ENCODE peak calls at places on chromosome 11, in seven cellular contexts. One of them, this sample, is unnamed.
A peak's percentile ranks its signal among the peaks of the same experiment; 100 is the strongest.

GRCh38 chr11:77154381-77155081 is 26.5 kb downstream of the MYO7A start:
- DNase-seq in stomach: peak; percentile 51
- DNase-seq in upper lobe of left lung: peak; percentile 35
- DNase-seq in fibroblast of mammary gland: no peak
- DNase-seq in epithelial cell of esophagus: no peak
- DNase-seq in GM23338: no peak
- DNase-seq in GM06990: no peak
- DNase-seq in this sample: no peak

GRCh38 chr11:33835143-33835878 is 56.6 kb downstream of the LMO2 start:
- DNase-seq in stomach: no peak
- DNase-seq in GM06990: no peak
- DNase-seq in fibroblast of mammary gland: peak; percentile 86
- DNase-seq in GM23338: no peak
- DNase-seq in epithelial cell of esophagus: peak; percentile 86
- DNase-seq in upper lobe of left lung: no peak
- DNase-seq in this sample: no peak

GRCh38 chr11:128458316-128458715 is 129.0 kb downstream of the ETS1 start:
- DNase-seq in stomach: no peak
- DNase-seq in GM06990: no peak
- DNase-seq in fibroblast of mammary gland: peak; percentile 92
- DNase-seq in upper lobe of left lung: no peak
- DNase-seq in GM23338: no peak
- DNase-seq in epithelial cell of esophagus: peak; percentile 72
- DNase-seq in this sample: no peak

GRCh38 chr11:73995731-73996130 is 13.1 kb upstream of the UCP2 start:
- DNase-seq in stomach: no peak
- DNase-seq in upper lobe of left lung: no peak
- DNase-seq in fibroblast of mammary gland: no peak
- DNase-seq in GM23338: no peak
- DNase-seq in epithelial cell of esophagus: no peak
- DNase-seq in GM06990: no peak
- DNase-seq in this sample: no peak

GRCh38 chr11:17528181-17528691 is 16.0 kb downstream of the USH1C start:
- DNase-seq in epithelial cell of esophagus: peak; percentile 49
- DNase-seq in upper lobe of left lung: peak; percentile 37
- DNase-seq in fibroblast of mammary gland: peak; percentile 35
- DNase-seq in stomach: peak; percentile 63
- DNase-seq in GM23338: peak; percentile 87
- DNase-seq in GM06990: peak; percentile 25
- DNase-seq in this sample: no peak

GRCh38 chr11:17528906-17529813 is 15.1 kb downstream of the USH1C start:
- DNase-seq in GM06990: no peak
- DNase-seq in stomach: no peak
- DNase-seq in GM23338: no peak
- DNase-seq in fibroblast of mammary gland: no peak
- DNase-seq in upper lobe of left lung: no peak
- DNase-seq in epithelial cell of esophagus: no peak
- DNase-seq in this sample: no peak

GRCh38 chr11:43358308-43358669 is 431 bp upstream of the TTC17 start:
- DNase-seq in GM23338: peak; percentile 6
- DNase-seq in upper lobe of left lung: no peak
- DNase-seq in fibroblast of mammary gland: no peak
- DNase-seq in epithelial cell of esophagus: no peak
- DNase-seq in GM06990: no peak
- DNase-seq in stomach: no peak
- DNase-seq in this sample: no peak

GRCh38 chr11:43950323-43950855 is 8.0 kb downstream of the C11orf96 start:
- DNase-seq in GM23338: no peak
- DNase-seq in GM06990: no peak
- DNase-seq in upper lobe of left lung: no peak
- DNase-seq in stomach: no peak
- DNase-seq in fibroblast of mammary gland: no peak
- DNase-seq in epithelial cell of esophagus: no peak
- DNase-seq in this sample: no peak

GRCh38 chr11:17725174-17725573 is 5.8 kb downstream of the MYOD1 start:
- DNase-seq in epithelial cell of esophagus: no peak
- DNase-seq in fibroblast of mammary gland: no peak
- DNase-seq in GM23338: no peak
- DNase-seq in stomach: no peak
- DNase-seq in GM06990: no peak
- DNase-seq in upper lobe of left lung: no peak
- DNase-seq in this sample: no peak

GRCh38 chr11:36350137-36350513 is 54.0 kb downstream of the PRR5L start:
- DNase-seq in GM23338: no peak
- DNase-seq in stomach: no peak
- DNase-seq in GM06990: no peak
- DNase-seq in fibroblast of mammary gland: no peak
- DNase-seq in upper lobe of left lung: no peak
- DNase-seq in epithelial cell of esophagus: no peak
- DNase-seq in this sample: no peak

GRCh38 chr11:72685560-72686480 is 11.6 kb upstream of the PDE2A start:
- DNase-seq in upper lobe of left lung: no peak
- DNase-seq in GM23338: no peak
- DNase-seq in fibroblast of mammary gland: peak; percentile 81
- DNase-seq in epithelial cell of esophagus: no peak
- DNase-seq in stomach: no peak
- DNase-seq in GM06990: no peak
- DNase-seq in this sample: no peak

GRCh38 chr11:130772266-130773227 is 143.7 kb downstream of the SNX19 start:
- DNase-seq in GM23338: no peak
- DNase-seq in stomach: peak; percentile 29
- DNase-seq in epithelial cell of esophagus: peak; percentile 86
- DNase-seq in fibroblast of mammary gland: peak; percentile 100
- DNase-seq in GM06990: no peak
- DNase-seq in upper lobe of left lung: no peak
- DNase-seq in this sample: peak; percentile 92
- H3K4me3 ChIP-seq in GM23338: no peak overlapping the region
- H3K4me3 ChIP-seq in stomach: no peak overlapping the region
- H3K4me3 ChIP-seq in epithelial cell of esophagus: no peak overlapping the region
- H3K4me3 ChIP-seq in fibroblast of mammary gland: no peak overlapping the region
- H3K4me3 ChIP-seq in GM06990: no peak overlapping the region
- H3K4me3 ChIP-seq in upper lobe of left lung: no peak overlapping the region
- H3K4me3 ChIP-seq in this sample: no peak overlapping the region

GRCh38 chr11:115580416-115580815 is 76.2 kb upstream of the CADM1 start:
- DNase-seq in GM23338: no peak
- DNase-seq in stomach: no peak
- DNase-seq in GM06990: no peak
- DNase-seq in upper lobe of left lung: no peak
- DNase-seq in epithelial cell of esophagus: no peak
- DNase-seq in fibroblast of mammary gland: no peak
- DNase-seq in this sample: no peak

GRCh38 chr11:115579181-115579825 is 75.1 kb upstream of the CADM1 start:
- DNase-seq in fibroblast of mammary gland: no peak
- DNase-seq in upper lobe of left lung: no peak
- DNase-seq in GM06990: no peak
- DNase-seq in GM23338: no peak
- DNase-seq in epithelial cell of esophagus: no peak
- DNase-seq in stomach: no peak
- DNase-seq in this sample: no peak

GRCh38 chr11:115585361-115586024 is 81.3 kb upstream of the CADM1 start:
- DNase-seq in epithelial cell of esophagus: no peak
- DNase-seq in GM06990: peak; percentile 57
- DNase-seq in fibroblast of mammary gland: no peak
- DNase-seq in stomach: no peak
- DNase-seq in GM23338: no peak
- DNase-seq in upper lobe of left lung: no peak
- DNase-seq in this sample: no peak

GRCh38 chr11:115580927-115581680 is 76.9 kb upstream of the CADM1 start:
- DNase-seq in stomach: peak; percentile 51
- DNase-seq in fibroblast of mammary gland: no peak
- DNase-seq in GM23338: no peak
- DNase-seq in upper lobe of left lung: peak; percentile 25
- DNase-seq in epithelial cell of esophagus: no peak
- DNase-seq in GM06990: no peak
- DNase-seq in this sample: peak; percentile 33

DNA sequence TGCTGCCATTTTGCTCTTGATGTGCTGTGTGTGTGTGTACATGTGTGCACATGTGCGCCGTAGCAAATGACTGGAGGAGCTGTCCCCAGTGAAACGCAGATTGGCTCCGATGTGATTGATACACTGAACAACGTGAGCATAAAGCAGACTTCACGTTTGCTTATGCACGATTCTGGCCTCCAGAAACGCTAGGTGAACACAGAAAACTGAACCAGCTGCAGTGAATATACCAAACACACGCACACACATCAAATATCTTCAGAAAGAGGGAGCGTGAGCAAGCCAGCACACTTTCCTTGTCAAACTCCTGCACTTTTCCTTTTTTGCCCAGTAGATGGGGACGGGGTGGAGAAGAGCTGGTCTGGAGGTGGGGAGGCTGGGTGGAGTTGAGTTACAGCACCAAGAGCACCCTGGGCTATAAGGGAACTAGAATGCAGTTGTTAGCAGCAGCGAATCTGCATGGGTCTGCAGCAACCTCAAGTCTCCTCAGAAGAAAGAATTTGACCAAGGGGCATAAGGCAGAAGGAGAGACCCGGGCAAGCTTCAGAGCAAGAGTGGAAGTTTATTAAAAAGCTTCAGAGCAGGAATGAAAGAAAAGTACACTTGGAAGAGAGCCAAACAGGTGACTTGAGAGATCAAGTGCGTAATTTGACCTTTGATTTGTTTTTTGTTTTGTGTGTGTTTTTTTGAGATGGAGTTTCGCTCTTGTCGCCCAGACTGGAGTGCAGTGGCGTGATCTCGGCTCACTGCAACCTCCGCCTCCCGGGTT is 77.8 kb upstream of the CADM1 start:
- DNase-seq in GM06990: no peak
- DNase-seq in fibroblast of mammary gland: no peak
- DNase-seq in upper lobe of left lung: no peak
- DNase-seq in GM23338: peak; percentile 58
- DNase-seq in epithelial cell of esophagus: no peak
- DNase-seq in stomach: no peak
- DNase-seq in this sample: no peak
- TF ChIP-seq CTCF in GM06990: no peak
- TF ChIP-seq CTCF in fibroblast of mammary gland: no peak
- TF ChIP-seq CTCF in upper lobe of left lung: no peak
- TF ChIP-seq CTCF in GM23338: no peak
- TF ChIP-seq CTCF in epithelial cell of esophagus: no peak
- TF ChIP-seq CTCF in stomach: no peak
- TF ChIP-seq CTCF in this sample: peak; percentile 40

GRCh38 chr11:23688835-23689234 is 808.0 kb upstream of the LUZP2 start:
- DNase-seq in GM23338: no peak
- DNase-seq in stomach: no peak
- DNase-seq in GM06990: no peak
- DNase-seq in epithelial cell of esophagus: no peak
- DNase-seq in fibroblast of mammary gland: peak; percentile 73
- DNase-seq in upper lobe of left lung: no peak
- DNase-seq in this sample: no peak
- H3K4me3 ChIP-seq in GM23338: no peak overlapping the region
- H3K4me3 ChIP-seq in stomach: no peak overlapping the region
- H3K4me3 ChIP-seq in GM06990: no peak overlapping the region
- H3K4me3 ChIP-seq in epithelial cell of esophagus: no peak overlapping the region
- H3K4me3 ChIP-seq in fibroblast of mammary gland: no peak overlapping the region
- H3K4me3 ChIP-seq in upper lobe of left lung: no peak overlapping the region
- H3K4me3 ChIP-seq in this sample: no peak overlapping the region

GRCh38 chr11:47569646-47570045 is 4.2 kb downstream of the PTPMT1 start:
- DNase-seq in fibroblast of mammary gland: no peak
- DNase-seq in epithelial cell of esophagus: no peak
- DNase-seq in upper lobe of left lung: no peak
- DNase-seq in GM23338: no peak
- DNase-seq in stomach: no peak
- DNase-seq in GM06990: no peak
- DNase-seq in this sample: no peak
- TF ChIP-seq CTCF in fibroblast of mammary gland: no peak
- TF ChIP-seq CTCF in epithelial cell of esophagus: no peak
- TF ChIP-seq CTCF in upper lobe of left lung: no peak
- TF ChIP-seq CTCF in GM23338: no peak
- TF ChIP-seq CTCF in stomach: no peak
- TF ChIP-seq CTCF in GM06990: no peak
- TF ChIP-seq CTCF in this sample: no peak

DNA sequence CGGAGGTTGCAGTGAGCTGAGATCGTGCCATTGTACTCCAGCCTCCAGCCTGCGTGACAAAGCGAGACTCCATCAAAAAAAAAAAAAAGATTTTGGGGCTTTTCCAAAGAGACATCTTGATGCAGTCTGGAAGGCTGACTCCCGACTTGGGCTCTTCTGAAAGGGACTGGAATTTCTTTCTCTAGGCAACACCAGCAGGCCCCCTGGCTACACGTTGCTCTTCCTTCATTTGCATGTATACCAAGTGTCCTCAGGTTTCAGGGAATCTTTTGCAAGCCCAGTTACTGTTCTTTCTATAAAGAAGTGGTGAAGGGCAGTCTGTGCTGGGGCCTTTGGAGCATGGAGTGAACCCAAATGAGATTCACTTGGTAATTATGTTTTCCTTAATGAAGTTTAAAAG is 211.0 kb downstream of the GRIK4 start:
- DNase-seq in upper lobe of left lung: no peak
- DNase-seq in fibroblast of mammary gland: no peak
- DNase-seq in GM23338: peak; percentile 72
- DNase-seq in stomach: no peak
- DNase-seq in epithelial cell of esophagus: no peak
- DNase-seq in GM06990: no peak
- DNase-seq in this sample: no peak
- H3K4me3 ChIP-seq in upper lobe of left lung: no peak overlapping the region
- H3K4me3 ChIP-seq in fibroblast of mammary gland: no peak overlapping the region
- H3K4me3 ChIP-seq in GM23338: no peak overlapping the region
- H3K4me3 ChIP-seq in stomach: no peak overlapping the region
- H3K4me3 ChIP-seq in epithelial cell of esophagus: no peak overlapping the region
- H3K4me3 ChIP-seq in GM06990: no peak overlapping the region
- H3K4me3 ChIP-seq in this sample: no peak overlapping the region

DNA sequence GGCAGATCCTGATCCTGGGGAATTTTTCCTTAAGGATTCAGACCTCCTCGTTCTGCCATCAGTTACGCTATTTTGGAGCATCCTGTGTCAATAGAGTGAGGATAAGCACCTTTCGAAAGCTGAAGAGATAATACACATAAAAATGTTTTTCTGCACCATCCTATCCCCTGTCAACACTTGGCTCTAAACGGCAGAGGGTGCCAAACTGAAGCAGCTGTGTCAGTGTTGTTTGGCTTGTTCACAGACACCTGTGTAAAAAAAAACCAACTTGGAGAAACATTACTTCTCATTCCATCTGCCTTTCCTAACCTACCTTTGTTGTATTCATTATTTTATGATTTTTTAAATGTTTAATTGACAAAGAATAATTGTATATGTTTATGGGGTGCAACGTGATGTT is 417.0 kb upstream of the DDI1 start:
- DNase-seq in GM06990: no peak
- DNase-seq in stomach: no peak
- DNase-seq in epithelial cell of esophagus: peak; percentile 36
- DNase-seq in upper lobe of left lung: no peak
- DNase-seq in GM23338: no peak
- DNase-seq in fibroblast of mammary gland: peak; percentile 49
- DNase-seq in this sample: no peak
- TF ChIP-seq CTCF in GM06990: peak; percentile 42
- TF ChIP-seq CTCF in stomach: no peak
- TF ChIP-seq CTCF in epithelial cell of esophagus: peak; percentile 66
- TF ChIP-seq CTCF in upper lobe of left lung: no peak
- TF ChIP-seq CTCF in GM23338: no peak
- TF ChIP-seq CTCF in fibroblast of mammary gland: peak; percentile 25
- TF ChIP-seq CTCF in this sample: peak; percentile 22

DNA sequence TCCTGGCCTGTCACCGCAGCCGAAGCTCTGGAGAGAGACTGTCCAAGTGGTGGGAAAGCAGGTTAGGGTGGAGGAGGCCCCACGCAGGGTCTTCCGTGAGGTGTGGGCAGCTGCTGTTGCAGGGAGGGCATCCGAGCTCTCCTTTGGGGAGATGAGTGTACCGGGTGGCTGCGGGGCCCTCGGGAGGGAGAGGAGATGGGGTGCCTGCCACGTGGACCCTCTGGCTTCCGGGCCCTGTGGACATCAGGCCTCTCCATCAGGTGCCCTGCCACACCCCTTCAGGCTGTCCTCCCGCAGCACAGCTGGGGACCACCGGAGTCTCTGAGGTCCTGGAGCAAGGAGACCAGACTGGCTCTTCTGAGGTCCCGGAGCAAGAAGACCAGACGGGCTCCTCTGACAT is 1.7 kb downstream of the PTDSS2 start:
- DNase-seq in epithelial cell of esophagus: no peak
- DNase-seq in GM06990: peak; percentile 14
- DNase-seq in GM23338: no peak
- DNase-seq in stomach: no peak
- DNase-seq in upper lobe of left lung: no peak
- DNase-seq in fibroblast of mammary gland: no peak
- DNase-seq in this sample: no peak
- H3K4me3 ChIP-seq in epithelial cell of esophagus: no peak overlapping the region
- H3K4me3 ChIP-seq in GM06990: no peak overlapping the region
- H3K4me3 ChIP-seq in GM23338: peak overlapping the region; percentile 90
- H3K4me3 ChIP-seq in stomach: peak overlapping the region; percentile 97
- H3K4me3 ChIP-seq in upper lobe of left lung: no peak overlapping the region
- H3K4me3 ChIP-seq in fibroblast of mammary gland: peak overlapping the region; percentile 72
- H3K4me3 ChIP-seq in this sample: peak overlapping the region; percentile 61